ENCODE peak calls at places on chromosome 3, in nine cellular contexts. C is A549; R is CD4-positive, alpha-beta memory T cell; D is left lung; E is Peyer's patch; Z is SJSA1; J is psoas muscle; N is naive thymus-derived CD4-positive, alpha-beta T cell; O is fibroblast of lung. Y is an unnamed sample. For H3K4me1, the result is how much of the 10 kb centered on the place peaks cover.

GRCh38 chr3:24598691-24599090 is 104.0 kb upstream of the THRB start:
- DNase-seq in D (no peak), O (peak), C (peak), E (no peak), N (no peak), Z (peak), R (no peak), J (no peak), Y (no peak)

GRCh38 chr3:40237892-40238571 is 71.5 kb upstream of the EIF1B start:
- DNase-seq in Z (no peak), E (no peak), R (no peak), C (peak), J (no peak), D (no peak), O (no peak), N (no peak), Y (peak)

GRCh38 chr3:112121577-112122547 is 11.2 kb downstream of the GCSAM start:
- DNase-seq in D (no peak), J (no peak), O (no peak), Z (no peak), N (no peak), E (no peak), C (no peak), R (no peak), Y (no peak)

GRCh38 chr3:38925351-38925750 is 109.3 kb upstream of the SCN10A start:
- DNase-seq in J (no peak), N (no peak), O (no peak), C (no peak), E (no peak), D (no peak), Z (no peak), R (no peak), Y (no peak)

GRCh38 chr3:37741644-37742043 is 120.0 kb upstream of the CTDSPL start:
- DNase-seq in Z (no peak), R (no peak), N (no peak), E (no peak), O (peak), J (peak), D (peak), C (peak), Y (no peak)

GRCh38 chr3:67733269-67733950 is 79.0 kb upstream of the SUCLG2 start:
- DNase-seq in D (no peak), N (no peak), R (no peak), J (no peak), E (no peak), Z (no peak), O (no peak), C (no peak), Y (no peak)

GRCh38 chr3:162492446-162493081 is 996.0 kb downstream of the OTOL1 start:
- DNase-seq in Z (no peak), N (no peak), D (no peak), J (no peak), R (no peak), O (peak), C (peak), E (no peak), Y (no peak)

GRCh38 chr3:195030791-195031321 is 240.1 kb downstream of the XXYLT1 start:
- DNase-seq in N (no peak), J (no peak), Z (peak), R (no peak), D (no peak), O (no peak), E (no peak), C (peak), Y (no peak)

GRCh38 chr3:192082733-192083660 is 622.0 kb downstream of the PYDC2 start:
- DNase-seq in O (no peak), C (no peak), E (no peak), J (no peak), R (no peak), Z (no peak), N (no peak), D (no peak), Y (no peak)

GRCh38 chr3:155418426-155418825 is 124.9 kb upstream of the STRIT1 start:
- DNase-seq in R (no peak), N (no peak), Z (no peak), E (no peak), O (no peak), C (no peak), D (no peak), J (no peak), Y (no peak)

GRCh38 chr3:112629425-112629824 is 11.5 kb downstream of the CCDC80 start:
- DNase-seq in D (peak), O (peak), C (peak), R (no peak), Z (peak), N (no peak), J (peak), E (no peak), Y (no peak)

GRCh38 chr3:72270072-72270611 is 485.2 kb upstream of the PROK2 start:
- DNase-seq in R (no peak), O (peak), J (peak), D (peak), E (peak), Z (peak), N (no peak), C (peak), Y (no peak)

GRCh38 chr3:155870945-155871745 is 695 bp downstream of the GMPS start:
- DNase-seq in Z (peak), O (no peak), J (peak), E (peak), R (peak), C (peak), D (peak), N (peak), Y (no peak)

GRCh38 chr3:86969500-86970189 is 21.3 kb downstream of the VGLL3 start:
- DNase-seq in R (no peak), D (no peak), Z (peak), O (peak), C (peak), J (no peak), E (no peak), N (no peak), Y (no peak)

GRCh38 chr3:34260266-34260990 is 462.0 kb downstream of the PDCD6IP start:
- DNase-seq in O (peak), D (peak), J (peak), R (no peak), C (peak), N (no peak), Z (peak), E (peak), Y (no peak)

GRCh38 chr3:143812411-143812968 is 35.8 kb downstream of the SLC9A9 start:
- DNase-seq in D (no peak), O (no peak), N (no peak), J (no peak), Z (no peak), R (no peak), C (no peak), E (no peak), Y (no peak)

GRCh38 chr3:21654241-21654640 is 96.8 kb downstream of the ZNF385D start:
- DNase-seq in E (no peak), C (no peak), Z (no peak), N (no peak), D (no peak), O (no peak), J (no peak), R (no peak), Y (no peak)

GRCh38 chr3:128318275-128318920 is 148.3 kb downstream of the DNAJB8 start:
- DNase-seq in D (peak), O (no peak), Z (no peak), R (no peak), E (no peak), J (no peak), N (no peak), C (no peak), Y (no peak)

GRCh38 chr3:62678841-62679240 is 196.4 kb downstream of the CADPS start:
- DNase-seq in E (no peak), C (no peak), Z (no peak), O (no peak), J (no peak), D (no peak), R (no peak), N (no peak), Y (peak)

GRCh38 chr3:188553569-188553968 is 399.6 kb downstream of the LPP start:
- DNase-seq in O (no peak), C (no peak), N (peak), D (no peak), E (no peak), R (peak), Z (no peak), J (no peak), Y (no peak)

GRCh38 chr3:70849911-70850699 is 537.7 kb upstream of the MDFIC2 start:
- DNase-seq in Z (peak), J (no peak), O (peak), N (no peak), E (no peak), C (peak), R (no peak), D (no peak), Y (no peak)

GRCh38 chr3:117695321-117695720 is 985.7 kb downstream of the TUSC7 start:
- DNase-seq in O (peak), D (no peak), E (no peak), J (no peak), Z (peak), C (no peak), N (no peak), R (no peak), Y (no peak)

GRCh38 chr3:180093535-180093934 is 56.8 kb upstream of the PEX5L start:
- DNase-seq in D (no peak), C (no peak), R (no peak), N (no peak), O (no peak), J (no peak), E (no peak), Z (no peak), Y (no peak)

GRCh38 chr3:14170569-14171159 is 7.7 kb downstream of the XPC start:
- DNase-seq in Z (no peak), O (peak), C (no peak), R (no peak), J (no peak), E (no peak), D (no peak), N (no peak), Y (no peak)

GRCh38 chr3:170644711-170645110 is 58.8 kb upstream of the SLC7A14 start:
- DNase-seq in O (no peak), E (no peak), Z (no peak), C (no peak), R (no peak), J (no peak), D (no peak), N (no peak), Y (no peak)

GRCh38 chr3:112090899-112091586 is 4.9 kb downstream of the C3orf52 start:
- DNase-seq in R (no peak), N (no peak), Z (no peak), O (no peak), C (no peak), E (no peak), J (no peak), D (no peak), Y (no peak)

GRCh38 chr3:42802876-42803799 is 1.2 kb downstream of the HIGD1A start:
- DNase-seq in O (peak), D (no peak), R (no peak), E (no peak), J (no peak), C (no peak), N (no peak), Z (peak), Y (no peak)

GRCh38 chr3:122353215-122353614 is 28.2 kb downstream of the CSTA start:
- DNase-seq in E (no peak), R (no peak), J (no peak), N (no peak), Z (no peak), C (no peak), D (no peak), O (no peak), Y (no peak)

GRCh38 chr3:3798641-3799113 is 554 bp upstream of the LRRN1 start:
- DNase-seq in C (no peak), Z (no peak), E (peak), O (no peak), J (peak), R (no peak), N (peak), D (peak), Y (no peak)

GRCh38 chr3:116445291-116445841 is at the start of gene LSAMP:
- DNase-seq in C (no peak), N (no peak), D (peak), O (peak), J (no peak), Z (no peak), R (no peak), E (no peak), Y (peak)

GRCh38 chr3:155560135-155560534 is 184.7 kb downstream of the PLCH1 start:
- DNase-seq in C (peak), Z (peak), O (no peak), N (no peak), D (no peak), E (no peak), J (no peak), R (no peak), Y (no peak)

GRCh38 chr3:119346076-119346496 is 51.9 kb downstream of the ARHGAP31 start:
- DNase-seq in C (no peak), Z (peak), D (no peak), N (no peak), R (no peak), O (peak), J (no peak), E (no peak), Y (no peak)

GRCh38 chr3:119350114-119350513 is 55.9 kb downstream of the ARHGAP31 start:
- DNase-seq in J (no peak), N (no peak), Z (peak), C (no peak), R (no peak), D (no peak), O (no peak), E (no peak), Y (peak)

GRCh38 chr3:119347036-119347435 is 52.9 kb downstream of the ARHGAP31 start:
- DNase-seq in J (no peak), O (no peak), Z (no peak), N (no peak), C (no peak), E (no peak), D (no peak), R (no peak), Y (no peak)

GRCh38 chr3:119352235-119352634 is 58.1 kb downstream of the ARHGAP31 start:
- DNase-seq in Z (no peak), D (no peak), N (peak), R (peak), O (no peak), C (no peak), J (no peak), E (no peak), Y (no peak)

GRCh38 chr3:119349353-119349752 is 55.2 kb downstream of the ARHGAP31 start:
- DNase-seq in N (no peak), R (no peak), Z (peak), C (no peak), J (no peak), D (no peak), O (no peak), E (no peak), Y (peak)
- H3K4me1 ChIP-seq in N (under half), R (under half), Z (half or more), C (under half), J (under half), D (half or more), O (under half), E (under half), Y (under half)

GRCh38 chr3:48276856-48277641 is 36.1 kb downstream of the ZNF589 start:
- DNase-seq in Z (no peak), N (no peak), C (no peak), O (no peak), R (no peak), E (no peak), D (no peak), J (no peak), Y (no peak)
- H3K27ac ChIP-seq in Z (no peak), N (no peak), C (no peak), O (no peak), R (no peak), E (no peak), D (no peak), J (no peak), Y (no peak)

DNA sequence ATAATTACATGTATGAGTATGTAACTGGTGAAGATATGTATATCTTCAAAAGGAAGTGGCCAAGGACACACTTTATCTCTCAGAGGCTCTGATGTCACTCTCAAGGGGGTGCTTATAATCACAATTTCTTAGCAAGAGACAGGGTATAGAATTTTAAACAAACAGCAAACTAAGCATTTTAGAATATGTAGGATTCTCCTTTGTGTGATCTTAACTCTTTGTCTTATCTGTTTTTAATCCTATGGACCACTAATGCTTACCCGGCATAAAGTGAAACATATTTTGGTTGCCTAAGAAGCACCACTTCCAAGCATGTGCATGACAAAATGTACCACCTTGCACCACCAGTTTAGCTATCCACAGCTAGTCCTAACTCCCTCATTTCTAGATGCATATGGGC is 8.2 kb upstream of the MBNL1 start:
- DNase-seq in R (no peak), D (no peak), E (no peak), Z (no peak), O (no peak), N (no peak), C (no peak), J (no peak), Y (no peak)
- H3K4me1 ChIP-seq in R (half or more), D (under half), E (under half), Z (under half), O (under half), N (half or more), C (under half), J (under half), Y (under half)

DNA sequence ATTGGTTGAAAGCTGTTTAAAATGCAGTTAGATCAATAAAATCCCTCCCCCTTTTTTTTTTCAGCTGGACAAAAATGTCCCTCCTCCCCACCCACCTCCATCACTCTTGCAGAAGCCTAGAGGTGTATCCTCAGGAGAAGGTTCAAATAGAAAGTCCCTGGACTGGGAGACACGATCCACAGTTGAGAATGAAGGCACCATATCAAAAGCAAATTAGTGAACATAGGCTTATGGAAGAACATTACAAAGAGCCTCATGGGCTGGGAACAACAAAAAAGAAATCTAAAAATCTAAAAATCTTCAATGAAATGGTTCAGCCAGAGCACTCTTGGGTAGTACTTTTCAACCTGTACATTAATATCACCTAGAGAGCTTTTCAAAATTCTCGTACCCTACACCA is 46.2 kb downstream of the GHSR start:
- DNase-seq in D (no peak), C (no peak), J (no peak), R (no peak), E (no peak), Z (no peak), N (no peak), O (no peak), Y (no peak)
- H3K27ac ChIP-seq in D (no peak), C (no peak), J (no peak), R (no peak), E (no peak), Z (no peak), N (no peak), O (no peak), Y (no peak)

DNA sequence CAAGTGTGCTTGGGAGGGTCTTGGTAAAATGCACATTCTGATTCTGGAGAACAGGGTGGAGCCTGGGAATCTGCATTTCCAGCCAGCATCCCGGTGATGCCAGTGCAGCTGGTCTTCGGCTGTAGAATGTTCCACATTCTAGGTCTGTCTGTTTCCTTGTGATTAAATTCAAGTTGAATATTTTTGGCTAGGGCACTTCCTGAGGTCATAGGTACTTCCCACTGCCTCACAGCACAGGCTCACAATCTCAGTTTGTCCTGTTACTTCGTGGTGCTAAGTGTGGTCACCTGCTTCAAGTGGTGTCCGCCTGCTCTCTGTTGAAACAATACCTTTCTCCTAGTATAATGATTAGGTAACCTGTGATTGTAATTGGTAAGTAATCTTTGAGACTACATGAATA is 40.1 kb downstream of the FLNB start:
- DNase-seq in N (no peak), C (no peak), R (no peak), E (no peak), D (peak), J (no peak), O (no peak), Z (no peak), Y (no peak)
- H3K4me1 ChIP-seq in N (under half), C (half or more), R (under half), E (under half), D (half or more), J (under half), O (half or more), Z (half or more), Y (under half)